ENCODE peak calls at places on chromosomes 7 and 10, in five cellular contexts. C is H1, S is endothelial cell of umbilical vein, Z is sigmoid colon, W is breast epithelium. B is an unnamed sample.

GRCh38 chr10:71911296-71911954 is 52.8 kb upstream of the CHST3 start:
- DNase-seq in C (no peak), S (peak; percentile 59), Z (no peak), W (no peak), B (no peak)

GRCh38 chr7:55570939-55571338 is 1.4 kb downstream of the VOPP1 start:
- DNase-seq in C (no peak), S (peak; percentile 87), Z (no peak), W (no peak), B (no peak)

GRCh38 chr10:33410096-33410859 is 75.8 kb upstream of the NRP1 start:
- DNase-seq in C (no peak), S (no peak), Z (no peak), W (no peak), B (no peak)

GRCh38 chr10:6204341-6205191 is 1.8 kb downstream of the PFKFB3 start:
- DNase-seq in C (peak; percentile 57), S (peak; percentile 54), Z (peak; percentile 86), W (peak; percentile 76), B (peak; percentile 32)

GRCh38 chr10:48251152-48251524 is 23.4 kb downstream of the FRMPD2 start:
- DNase-seq in C (peak; percentile 37), S (no peak), Z (peak; percentile 20), W (no peak), B (no peak)

GRCh38 chr10:78178940-78179339 is 145.3 kb downstream of the RPS24 start:
- DNase-seq in C (no peak), S (no peak), Z (no peak), W (no peak), B (no peak)

GRCh38 chr10:76558996-76559888 is 1078.4 kb downstream of the KCNMA1 start:
- DNase-seq in C (no peak), S (no peak), Z (no peak), W (no peak), B (no peak)

GRCh38 chr10:48266528-48266927 is 8.0 kb downstream of the FRMPD2 start:
- DNase-seq in C (peak; percentile 33), S (no peak), Z (no peak), W (no peak), B (no peak)

GRCh38 chr7:68925241-68925640 is 673.0 kb upstream of the AUTS2 start:
- DNase-seq in C (no peak), S (no peak), Z (no peak), W (no peak), B (no peak)

GRCh38 chr7:155769701-155770100 is 42.6 kb downstream of the SHH start:
- DNase-seq in C (no peak), S (no peak), Z (no peak), W (no peak), B (no peak)

GRCh38 chr10:24469993-24470392 is 253.7 kb downstream of the ARHGAP21 start:
- DNase-seq in C (no peak), S (no peak), Z (no peak), W (no peak), B (peak; percentile 82)

GRCh38 chr10:75111906-75112703 is 649 bp downstream of the SAMD8 start:
- DNase-seq in C (peak; percentile 74), S (peak; percentile 66), Z (peak; percentile 86), W (peak; percentile 44), B (peak; percentile 63)

GRCh38 chr7:130719550-130719949 is 14.5 kb downstream of the KLF14 start:
- DNase-seq in C (no peak), S (no peak), Z (no peak), W (no peak), B (no peak)

GRCh38 chr7:44062180-44062902 is 3.0 kb downstream of the PGAM2 start:
- DNase-seq in C (no peak), S (no peak), Z (peak; percentile 67), W (no peak), B (peak; percentile 6)

GRCh38 chr10:130453721-130454542 is 317.7 kb downstream of the GLRX3 start:
- DNase-seq in C (no peak), S (no peak), Z (no peak), W (no peak), B (no peak)

GRCh38 chr7:99553039-99553438 is 1.1 kb upstream of the FAM200A start:
- DNase-seq in C (no peak), S (no peak), Z (no peak), W (no peak), B (no peak)

GRCh38 chr10:77350711-77351119 is 286.9 kb downstream of the KCNMA1 start:
- DNase-seq in C (no peak), S (peak; percentile 80), Z (peak; percentile 76), W (no peak), B (no peak)

GRCh38 chr10:121137533-121137932 is 286.4 kb downstream of the WDR11 start:
- DNase-seq in C (no peak), S (no peak), Z (no peak), W (no peak), B (no peak)

GRCh38 chr7:122595885-122596284 is 103.0 kb downstream of the RNF133 start:
- DNase-seq in C (no peak), S (no peak), Z (no peak), W (no peak), B (no peak)

GRCh38 chr10:89115876-89116627 is 91.1 kb downstream of the CH25H start:
- DNase-seq in C (no peak), S (peak; percentile 56), Z (no peak), W (no peak), B (no peak)

GRCh38 chr10:44911081-44911540 is at the start of gene TMEM72:
- DNase-seq in C (peak; percentile 54), S (no peak), Z (no peak), W (no peak), B (peak; percentile 75)

GRCh38 chr10:43226441-43226840 is 40.4 kb downstream of the RASGEF1A start:
- DNase-seq in C (no peak), S (no peak), Z (peak; percentile 35), W (no peak), B (peak; percentile 2)

GRCh38 chr7:158246960-158247673 is 340.5 kb downstream of the PTPRN2 start:
- DNase-seq in C (no peak), S (no peak), Z (peak; percentile 30), W (no peak), B (no peak)

GRCh38 chr10:4243651-4244050 is 458.6 kb upstream of the KLF6 start:
- DNase-seq in C (no peak), S (peak; percentile 92), Z (peak; percentile 67), W (no peak), B (no peak)

GRCh38 chr10:131723601-131724530 is 176.9 kb upstream of the PPP2R2D start:
- DNase-seq in C (no peak), S (no peak), Z (no peak), W (no peak), B (no peak)

GRCh38 chr7:76282344-76283253 is 19.9 kb upstream of the HSPB1 start:
- DNase-seq in C (peak; percentile 84), S (no peak), Z (no peak), W (no peak), B (no peak)

GRCh38 chr10:120997313-120998102 is 146.3 kb downstream of the WDR11 start:
- DNase-seq in C (no peak), S (no peak), Z (no peak), W (no peak), B (no peak)

GRCh38 chr10:102713483-102713813 is 749 bp downstream of the ARL3 start:
- DNase-seq in C (no peak), S (no peak), Z (no peak), W (no peak), B (no peak)

GRCh38 chr7:16801111-16801542 is 3.7 kb downstream of the AGR2 start:
- DNase-seq in C (no peak), S (peak; percentile 57), Z (no peak), W (no peak), B (no peak)

GRCh38 chr7:106811472-106811871 is 53.6 kb upstream of the PIK3CG start:
- DNase-seq in C (no peak), S (no peak), Z (no peak), W (no peak), B (no peak)

GRCh38 chr7:103065666-103066065 is 8.9 kb downstream of the FBXL13 start:
- DNase-seq in C (peak; percentile 70), S (peak; percentile 51), Z (no peak), W (no peak), B (peak; percentile 21)

GRCh38 chr10:1610986-1611770 is 126.1 kb downstream of the ADARB2 start:
- DNase-seq in C (no peak), S (no peak), Z (no peak), W (no peak), B (no peak)

GRCh38 chr10:124717911-124718734 is 26.1 kb downstream of the FAM53B start:
- DNase-seq in C (no peak), S (peak; percentile 46), Z (no peak), W (no peak), B (no peak)
- TF ChIP-seq POLR2AphosphoS5 in C (no peak), S (no peak), Z (no peak), W (no peak), B (no peak)

DNA sequence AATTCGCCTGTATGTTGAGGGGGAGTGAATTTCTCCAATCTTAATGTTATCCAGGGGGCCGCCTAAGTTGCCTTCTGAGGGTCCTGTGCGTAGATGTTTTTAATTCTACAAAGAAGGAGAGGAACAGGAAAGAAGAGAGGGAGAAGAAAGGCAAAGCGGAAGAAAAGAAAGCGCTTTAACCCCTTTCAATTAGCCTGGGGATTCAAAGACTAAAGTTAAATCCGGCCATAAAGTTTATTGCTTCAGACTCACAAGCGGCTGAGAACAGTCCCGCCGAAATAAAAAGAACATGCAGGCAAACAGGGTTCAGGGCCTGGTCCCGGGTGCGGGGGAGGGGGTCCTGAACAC is 4.5 kb downstream of the HOXA5 start:
- DNase-seq in C (no peak), S (no peak), Z (no peak), W (peak; percentile 3), B (no peak)
- H3K27ac ChIP-seq in C (no peak overlapping the region), S (peak overlapping the region; percentile 82), Z (peak overlapping the region; percentile 99), W (peak overlapping the region; percentile 96), B (peak overlapping the region; percentile 99)

DNA sequence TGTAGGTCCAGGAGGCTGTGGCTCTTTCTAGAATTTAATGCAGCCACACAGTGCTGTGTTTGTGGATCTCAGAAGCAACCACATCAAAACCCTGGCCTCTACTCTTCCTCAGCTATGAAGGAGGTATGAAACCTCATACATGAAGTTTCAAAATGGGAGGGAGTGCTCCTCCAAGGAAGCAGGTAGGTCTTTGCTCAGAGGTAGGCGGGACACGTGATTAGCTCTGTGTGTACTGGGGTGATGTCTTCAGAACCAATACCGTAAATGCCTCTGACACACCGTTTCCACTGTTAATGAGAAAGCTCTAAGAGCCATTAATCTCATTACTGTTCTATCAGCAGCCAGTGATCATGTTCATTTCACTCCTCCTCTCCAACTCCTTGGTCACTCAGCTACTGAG is 126.1 kb downstream of the PLXNA4 start:
- DNase-seq in C (no peak), S (no peak), Z (no peak), W (no peak), B (no peak)
- TF ChIP-seq CTCF in C (no peak), S (no peak), Z (no peak), W (no peak), B (no peak)

DNA sequence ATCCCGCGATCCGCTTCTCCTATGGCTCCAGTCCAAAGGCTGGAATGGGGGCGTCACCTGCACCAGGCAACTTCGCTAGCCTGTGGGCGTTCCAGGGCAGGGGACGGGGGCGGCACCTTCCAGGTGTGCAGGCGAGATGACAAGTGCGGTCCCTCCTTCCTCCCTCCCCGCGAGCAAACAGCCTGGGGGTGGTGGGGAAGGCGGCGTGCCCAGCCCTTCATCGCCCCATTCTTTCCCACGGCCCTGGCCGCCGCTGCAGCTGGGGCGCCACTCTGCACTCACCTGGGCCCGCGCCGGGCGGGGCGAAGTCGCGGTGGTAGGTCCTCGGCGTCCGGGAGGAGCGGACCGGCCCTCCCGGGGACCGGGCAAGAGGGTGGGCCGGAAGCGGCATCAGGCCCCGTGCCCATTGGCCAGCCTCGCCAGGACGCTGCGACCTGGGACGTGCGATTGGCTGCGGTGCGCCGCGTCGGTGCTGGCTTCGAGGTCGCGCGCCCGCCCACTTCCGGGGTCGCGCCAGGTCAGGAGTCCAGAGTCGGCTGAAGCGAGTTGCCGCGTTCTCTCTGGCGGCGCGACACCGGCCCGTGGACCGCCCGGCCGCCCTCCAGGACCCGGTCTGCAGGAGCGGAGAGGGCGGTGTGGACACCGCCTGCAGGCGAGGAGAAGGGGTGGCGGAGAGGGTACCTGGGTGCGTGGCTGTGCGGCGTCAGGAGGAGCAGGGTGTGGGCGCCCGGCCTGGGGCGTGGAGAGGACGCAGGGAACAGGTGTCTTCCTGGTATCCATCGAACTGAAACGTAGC is at the start of gene TECPR1:
- DNase-seq in C (peak; percentile 94), S (peak; percentile 89), Z (peak; percentile 97), W (peak; percentile 92), B (peak; percentile 97)
- TF ChIP-seq POLR2AphosphoS5 in C (peak; percentile 28), S (peak; percentile 81), Z (no peak), W (peak; percentile 70), B (peak; percentile 54)